ENCODE peak calls at places on chromosomes 16 and 17, in five cellular contexts. M is fibroblast of lung, T is heart left ventricle, J is lung, O is neuronal stem cell. K is an unnamed sample.

GRCh38 chr16:80092686-80093085 is 448.1 kb upstream of the DYNLRB2 start:
- DNase-seq in T (no peak), J (no peak), M (no peak), O (no peak), K (no peak)

GRCh38 chr16:66359811-66360608 is 6.5 kb upstream of the CDH5 start:
- DNase-seq in O (no peak), T (peak; percentile 80), J (no peak), M (no peak), K (peak; percentile 58)

GRCh38 chr16:17459903-17460521 is 10.7 kb downstream of the XYLT1 start:
- DNase-seq in J (no peak), M (no peak), O (no peak), T (no peak), K (no peak)

GRCh38 chr16:86362155-86362849 is 148.0 kb upstream of the FOXF1 start:
- DNase-seq in J (no peak), O (no peak), M (no peak), T (no peak), K (no peak)

GRCh38 chr16:28292731-28293588 is 635 bp downstream of the SBK1 start:
- DNase-seq in M (no peak), O (peak; percentile 57), T (no peak), J (no peak), K (no peak)

GRCh38 chr17:43329183-43329582 is 69.6 kb upstream of the ARL4D start:
- DNase-seq in T (no peak), O (no peak), J (no peak), M (no peak), K (no peak)

GRCh38 chr17:82772026-82772425 is 20.2 kb downstream of the TBCD start:
- DNase-seq in T (no peak), M (peak; percentile 77), J (no peak), O (no peak), K (no peak)

GRCh38 chr17:149897-150575 is 12.7 kb downstream of the SCGB1C2 start:
- DNase-seq in J (no peak), T (peak; percentile 14), O (no peak), M (no peak), K (peak; percentile 5)

GRCh38 chr17:62808576-62808970 is 459 bp upstream of the MARCHF10 start:
- DNase-seq in T (no peak), J (no peak), O (no peak), M (no peak), K (no peak)

GRCh38 chr17:44362964-44363612 is 565 bp downstream of the FAM171A2 start:
- DNase-seq in J (no peak), O (no peak), M (no peak), T (no peak), K (no peak)

DNA sequence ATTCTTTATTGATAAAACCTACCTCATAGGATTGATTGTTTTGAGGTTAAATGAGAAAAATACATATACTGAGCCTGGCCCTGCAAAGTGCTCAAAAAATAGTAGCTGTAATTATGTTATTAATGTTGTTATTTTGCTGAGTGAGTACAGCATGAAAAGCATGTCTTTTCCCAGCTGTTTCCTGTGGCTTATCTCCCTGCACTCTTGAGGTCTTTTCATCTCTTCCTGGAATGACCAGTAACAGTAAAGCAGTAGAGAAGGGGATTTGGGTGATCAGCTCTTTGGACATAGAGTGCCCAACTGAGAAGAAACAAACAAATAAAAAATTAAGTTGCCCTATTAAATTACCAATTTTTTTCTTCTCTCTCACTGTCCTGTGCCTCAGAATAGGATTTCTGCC is 53.7 kb downstream of the NFAT5 start:
- DNase-seq in J (no peak), O (no peak), T (no peak), M (no peak), K (no peak)
- H3K4me1 ChIP-seq in J (no peaks in the 10 kb centered on the region), O (no peaks in the 10 kb centered on the region), T (peaks cover 27% of the 10 kb centered on the region), M (peaks cover 3% of the 10 kb centered on the region), K (peaks cover 75% of the 10 kb centered on the region)

GRCh38 chr16:53090591-53091507 is 36.1 kb downstream of the CHD9 start:
- DNase-seq in O (no peak), M (peak; percentile 100), T (peak; percentile 94), J (peak; percentile 86), K (peak; percentile 93)
- H3K4me1 ChIP-seq in O (peaks cover 25% of the 10 kb centered on the region), M (peaks cover 25% of the 10 kb centered on the region), T (peaks cover 57% of the 10 kb centered on the region), J (peaks cover 37% of the 10 kb centered on the region), K (peaks cover 82% of the 10 kb centered on the region)

GRCh38 chr17:64614266-64615011 is 47.7 kb downstream of the SMURF2 start:
- DNase-seq in O (no peak), T (no peak), M (no peak), J (no peak), K (no peak)

GRCh38 chr17:64608571-64608981 is 53.5 kb downstream of the SMURF2 start:
- DNase-seq in O (no peak), T (no peak), M (peak; percentile 29), J (no peak), K (no peak)

GRCh38 chr17:64607862-64608565 is 54.1 kb downstream of the SMURF2 start:
- DNase-seq in O (no peak), J (no peak), M (no peak), T (no peak), K (no peak)

GRCh38 chr17:64615025-64615677 is 47.0 kb downstream of the SMURF2 start:
- DNase-seq in J (no peak), M (peak; percentile 69), O (no peak), T (no peak), K (no peak)

DNA sequence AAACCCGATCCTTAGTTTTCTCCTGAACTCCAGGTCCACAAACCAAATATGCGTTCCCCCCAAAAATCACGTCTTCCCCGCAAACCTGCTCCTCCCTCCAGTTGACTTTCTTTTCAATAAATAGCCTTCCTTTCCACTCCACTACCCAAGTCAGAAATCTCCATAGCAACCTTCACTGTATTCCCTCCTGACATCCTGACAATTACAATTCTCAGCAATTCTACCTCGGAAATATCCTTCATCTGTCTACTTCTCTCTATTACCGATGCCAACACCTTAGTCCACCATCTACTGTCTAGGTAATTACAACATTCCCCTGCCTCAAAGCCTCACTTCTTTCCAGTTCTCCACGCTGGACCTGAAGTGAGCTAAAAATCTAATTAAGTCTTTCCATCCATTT is 50.7 kb downstream of the SMURF2 start:
- DNase-seq in O (no peak), M (no peak), J (no peak), T (no peak), K (no peak)
- H3K4me1 ChIP-seq in O (peaks cover 14% of the 10 kb centered on the region), M (peaks cover 15% of the 10 kb centered on the region), J (peaks cover 4% of the 10 kb centered on the region), T (peaks cover 14% of the 10 kb centered on the region), K (peaks cover 41% of the 10 kb centered on the region)

DNA sequence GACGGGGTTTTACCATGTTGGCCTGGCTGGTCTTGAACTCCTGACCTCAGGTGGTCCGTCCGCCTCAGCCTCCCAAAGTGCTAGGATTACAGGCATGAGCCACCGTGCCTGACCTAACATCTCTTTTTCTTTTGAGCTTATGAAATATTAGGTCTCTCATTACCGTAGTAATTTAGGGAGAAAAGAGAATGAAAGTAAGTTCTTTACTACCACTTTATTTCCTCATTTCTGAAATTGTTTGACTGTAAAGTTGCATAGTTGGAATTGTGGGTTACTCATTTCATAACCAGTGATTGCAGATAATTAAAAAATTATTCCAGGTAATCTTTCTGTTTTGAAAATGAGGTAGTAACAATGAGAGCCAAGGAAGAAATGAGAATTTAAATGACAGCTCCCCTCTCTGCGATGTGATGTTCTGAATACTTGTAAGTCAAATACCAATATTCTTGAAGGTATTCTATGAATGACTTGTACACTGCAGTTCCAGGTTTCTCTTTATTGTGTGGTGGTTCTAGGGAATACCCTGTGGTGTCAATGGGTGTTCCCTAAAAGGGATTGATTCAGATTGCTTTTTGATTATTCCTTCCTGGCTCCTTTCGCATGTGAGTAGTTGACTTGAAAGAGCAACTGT is 28.3 kb downstream of the MAP2K4 start:
- DNase-seq in T (no peak), J (no peak), M (no peak), O (no peak), K (no peak)
- H3K4me1 ChIP-seq in T (peaks cover 10% of the 10 kb centered on the region), J (peaks cover 3% of the 10 kb centered on the region), M (peaks cover 5% of the 10 kb centered on the region), O (peaks cover 5% of the 10 kb centered on the region), K (peaks cover 81% of the 10 kb centered on the region)

GRCh38 chr17:76445697-76446448 is 7.1 kb downstream of the UBE2O start:
- DNase-seq in J (no peak), T (no peak), O (no peak), M (no peak), K (no peak)

GRCh38 chr17:76449126-76449525 is 3.8 kb downstream of the UBE2O start:
- DNase-seq in M (no peak), O (no peak), T (no peak), J (no peak), K (no peak)

GRCh38 chr17:76447931-76448652 is 4.9 kb downstream of the UBE2O start:
- DNase-seq in J (no peak), M (no peak), T (no peak), O (no peak), K (no peak)

GRCh38 chr17:76444518-76445311 is 8.2 kb downstream of the UBE2O start:
- DNase-seq in T (no peak), O (no peak), M (no peak), J (no peak), K (no peak)

GRCh38 chr17:76446449-76447231 is 6.3 kb downstream of the UBE2O start:
- DNase-seq in M (peak; percentile 79), O (no peak), J (peak; percentile 61), T (no peak), K (no peak)
- H3K4me1 ChIP-seq in M (peaks cover 34% of the 10 kb centered on the region), O (peaks cover 44% of the 10 kb centered on the region), J (peaks cover 15% of the 10 kb centered on the region), T (peaks cover 31% of the 10 kb centered on the region), K (peaks cover 100% of the 10 kb centered on the region)

K was measured in left ventricle myocardium inferior.